ENCODE peak calls at places on chromosome 21, in ten cellular contexts. Q is NCI-H1105 treated with DMSO at 0.1 percent for 48 hours; Y is stimulated activated naive CD8-positive, alpha-beta T cell treated with anti-CD3 and anti-CD28 coated beads, Interleukin-15, Interleukin-2, amounts not matched to agents 100 U/mL and 50 U/mL, for 24 hours; T is activated CD4-positive, alpha-beta T cell treated with anti-CD3 and anti-CD28 coated beads, Interleukin-2, amount 50 U/mL, for 48 hours; C is AG04450; P is stimulated activated CD4-positive, alpha-beta T cell treated with anti-CD3 and anti-CD28 coated beads, TNF-alpha, amount 100 ng/mL, for 1 hour; B is thoracic aorta; N is activated gamma-delta T cell treated with anti-CD3 and anti-CD28 coated beads, Interleukin-2, amount 50 U/mL, for 16 hours; V is CD8-positive, alpha-beta memory T cell; S is GM12864. L is an unnamed sample.

GRCh38 chr21:33393348-33393747 is 9.9 kb upstream of the IFNGR2 start:
- DNase-seq in Q (no peak), Y (no peak), T (no peak), C (no peak), P (no peak), B (no peak), N (no peak), V (no peak), S (no peak), L (no peak)

GRCh38 chr21:44800103-44800502 is 1.5 kb downstream of the UBE2G2 start:
- DNase-seq in Q (no peak), Y (no peak), T (peak; percentile 14), C (no peak), P (no peak), B (no peak), N (no peak), V (no peak), S (no peak), L (no peak)

GRCh38 chr21:44351535-44352252 is 1.7 kb upstream of the TRPM2 start:
- DNase-seq in Q (no peak), Y (no peak), T (no peak), C (no peak), P (no peak), B (no peak), N (no peak), V (no peak), S (no peak), L (no peak)

GRCh38 chr21:45598666-45599065 is 44.9 kb upstream of the PCBP3 start:
- DNase-seq in Q (no peak), Y (no peak), T (no peak), C (no peak), P (no peak), B (no peak), N (no peak), V (no peak), S (no peak), L (no peak)

GRCh38 chr21:35294231-35294898 is 245.3 kb upstream of the RUNX1 start:
- DNase-seq in Q (peak; percentile 99), Y (no peak), T (no peak), C (no peak), P (no peak), B (no peak), N (no peak), V (no peak), S (no peak), L (no peak)

GRCh38 chr21:38506606-38507331 is 8.5 kb upstream of the ERG start:
- DNase-seq in Q (no peak), Y (no peak), T (no peak), C (no peak), P (no peak), B (no peak), N (no peak), V (no peak), S (no peak), L (no peak)

GRCh38 chr21:45226540-45227326 is 61.0 kb downstream of the POFUT2 start:
- DNase-seq in Q (no peak), Y (no peak), T (no peak), C (no peak), P (peak; percentile 5), B (no peak), N (no peak), V (peak; percentile 28), S (no peak), L (no peak)

GRCh38 chr21:25717491-25718139 is 17.1 kb downstream of the ATP5PF start:
- DNase-seq in Q (no peak), Y (no peak), T (no peak), C (no peak), P (no peak), B (no peak), N (no peak), V (no peak), S (no peak), L (no peak)

GRCh38 chr21:34820051-34820450 is 151.3 kb downstream of the CLIC6 start:
- DNase-seq in Q (no peak), Y (no peak), T (no peak), C (no peak), P (no peak), B (no peak), N (no peak), V (no peak), S (no peak), L (no peak)

GRCh38 chr21:31656199-31657095 is 3.0 kb upstream of the SOD1 start:
- DNase-seq in Q (no peak), Y (peak; percentile 53), T (peak; percentile 57), C (no peak), P (no peak), B (no peak), N (no peak), V (no peak), S (peak; percentile 27), L (no peak)

GRCh38 chr21:45737485-45738166 is 94.1 kb downstream of the PCBP3 start:
- DNase-seq in Q (no peak), Y (no peak), T (no peak), C (no peak), P (no peak), B (no peak), N (no peak), V (no peak), S (no peak), L (no peak)

GRCh38 chr21:26405071-26405470 is 168.0 kb downstream of the CYYR1 start:
- DNase-seq in Q (no peak), Y (no peak), T (no peak), C (no peak), P (no peak), B (no peak), N (no peak), V (no peak), S (no peak), L (no peak)

GRCh38 chr21:40852563-40852962 is 5.6 kb upstream of the DSCAM start:
- DNase-seq in Q (no peak), Y (no peak), T (no peak), C (no peak), P (no peak), B (no peak), N (no peak), V (no peak), S (no peak), L (no peak)

GRCh38 chr21:33058468-33059318 is 11.2 kb upstream of the OLIG1 start:
- DNase-seq in Q (peak; percentile 56), Y (no peak), T (no peak), C (no peak), P (no peak), B (no peak), N (no peak), V (no peak), S (no peak), L (no peak)

GRCh38 chr21:26553921-26554320 is 19.2 kb downstream of the CYYR1 start:
- DNase-seq in Q (no peak), Y (no peak), T (no peak), C (no peak), P (no peak), B (no peak), N (no peak), V (no peak), S (no peak), L (no peak)

GRCh38 chr21:16082038-16082816 is 352.4 kb downstream of the USP25 start:
- DNase-seq in Q (peak; percentile 48), Y (no peak), T (no peak), C (no peak), P (no peak), B (no peak), N (no peak), V (no peak), S (no peak), L (no peak)

GRCh38 chr21:33968082-33968997 is 52.7 kb upstream of the ATP5PO start:
- DNase-seq in Q (peak; percentile 22), Y (no peak), T (no peak), C (no peak), P (no peak), B (no peak), N (no peak), V (no peak), S (no peak), L (peak; percentile 80)

GRCh38 chr21:42694751-42695150 is 41.3 kb downstream of the PDE9A start:
- DNase-seq in Q (no peak), Y (no peak), T (no peak), C (no peak), P (no peak), B (no peak), N (no peak), V (no peak), S (no peak), L (no peak)

GRCh38 chr21:26528882-26529281 is 44.2 kb downstream of the CYYR1 start:
- DNase-seq in Q (no peak), Y (no peak), T (no peak), C (no peak), P (no peak), B (no peak), N (no peak), V (no peak), S (no peak), L (no peak)

GRCh38 chr21:42233067-42233981 is 14.4 kb downstream of the ABCG1 start:
- DNase-seq in Q (no peak), Y (peak; percentile 81), T (peak; percentile 77), C (no peak), P (peak; percentile 65), B (peak; percentile 30), N (peak; percentile 70), V (peak; percentile 84), S (peak; percentile 91), L (no peak)

GRCh38 chr21:39660596-39660995 is 47.9 kb downstream of the B3GALT5 start:
- DNase-seq in Q (no peak), Y (no peak), T (no peak), C (peak; percentile 73), P (no peak), B (no peak), N (no peak), V (no peak), S (no peak), L (peak; percentile 59)

GRCh38 chr21:15010645-15011044 is 54.2 kb downstream of the NRIP1 start:
- DNase-seq in Q (no peak), Y (no peak), T (no peak), C (no peak), P (no peak), B (no peak), N (no peak), V (no peak), S (no peak), L (no peak)

GRCh38 chr21:45590726-45591618 is 48.7 kb upstream of the SLC19A1 start:
- DNase-seq in Q (no peak), Y (peak; percentile 61), T (peak; percentile 64), C (no peak), P (no peak), B (no peak), N (peak; percentile 29), V (peak; percentile 42), S (no peak), L (no peak)

GRCh38 chr21:33943293-33943692 is 27.7 kb upstream of the ATP5PO start:
- DNase-seq in Q (peak; percentile 83), Y (no peak), T (no peak), C (no peak), P (no peak), B (no peak), N (no peak), V (no peak), S (no peak), L (no peak)

GRCh38 chr21:28754127-28754611 is 238.5 kb downstream of the LTN1 start:
- DNase-seq in Q (no peak), Y (no peak), T (no peak), C (peak; percentile 93), P (no peak), B (peak; percentile 60), N (no peak), V (no peak), S (no peak), L (no peak)

GRCh38 chr21:37145635-37146111 is 72.6 kb downstream of the TTC3 start:
- DNase-seq in Q (no peak), Y (no peak), T (no peak), C (no peak), P (no peak), B (no peak), N (no peak), V (no peak), S (no peak), L (no peak)

GRCh38 chr21:15616864-15617574 is 112.8 kb upstream of the USP25 start:
- DNase-seq in Q (no peak), Y (no peak), T (no peak), C (no peak), P (no peak), B (no peak), N (no peak), V (no peak), S (no peak), L (no peak)

GRCh38 chr21:41497836-41498235 is 10.1 kb downstream of the TMPRSS2 start:
- DNase-seq in Q (no peak), Y (no peak), T (no peak), C (no peak), P (no peak), B (no peak), N (no peak), V (no peak), S (no peak), L (no peak)